ENCODE peak calls at places on chromosomes 3 and 15, in six cellular contexts. W is lower lobe of right lung, N is iris pigment epithelial cell, E is SHP77 treated with DMSO at 0.1 percent for 48 hours, I is fibroblast of lung, Y is NCI-H510A. B is an unnamed sample.
A peak's percentile ranks its signal among the peaks of the same experiment; 100 is the strongest.

GRCh38 chr3:60792287-60792852 is 458.9 kb downstream of the FHIT start:
- DNase-seq in Y (no peak), E (no peak), W (no peak), N (no peak), I (no peak), B (no peak)

GRCh38 chr3:81302045-81302444 is 459.4 kb downstream of the GBE1 start:
- DNase-seq in N (peak; percentile 69), E (peak; percentile 20), Y (peak; percentile 12), W (no peak), I (peak; percentile 54), B (peak; percentile 25)

GRCh38 chr15:29131336-29132109 is 138.1 kb downstream of the NSMCE3 start:
- DNase-seq in E (no peak), N (no peak), I (no peak), Y (no peak), W (no peak), B (no peak)

GRCh38 chr3:147886889-147887288 is 477.7 kb downstream of the ZIC1 start:
- DNase-seq in Y (no peak), I (no peak), N (no peak), E (no peak), W (no peak), B (no peak)

GRCh38 chr3:150372320-150373118 is 35.6 kb upstream of the TSC22D2 start:
- DNase-seq in N (peak; percentile 56), E (no peak), I (no peak), W (no peak), Y (no peak), B (peak; percentile 61)

GRCh38 chr3:124520970-124521369 is 209.3 kb upstream of the UMPS start:
- DNase-seq in I (no peak), Y (peak; percentile 86), W (no peak), N (no peak), E (peak; percentile 97), B (peak; percentile 50)

GRCh38 chr3:113084777-113085176 is 94.0 kb downstream of the GTPBP8 start:
- DNase-seq in I (peak; percentile 82), Y (no peak), N (peak; percentile 34), W (no peak), E (no peak), B (peak; percentile 84)

GRCh38 chr3:16866447-16867025 is 18.2 kb upstream of the PLCL2 start:
- DNase-seq in W (no peak), I (peak; percentile 17), E (no peak), N (peak; percentile 26), Y (no peak), B (peak; percentile 77)

GRCh38 chr3:117548600-117548999 is 839.0 kb downstream of the TUSC7 start:
- DNase-seq in I (peak; percentile 27), E (no peak), W (no peak), N (no peak), Y (no peak), B (no peak)

GRCh38 chr15:47471020-47471419 is 246.3 kb upstream of the SEMA6D start:
- DNase-seq in N (no peak), W (no peak), E (no peak), Y (no peak), I (peak; percentile 46), B (no peak)

GRCh38 chr3:37054370-37054769 is 61.1 kb downstream of the MLH1 start:
- DNase-seq in I (peak; percentile 74), Y (no peak), W (no peak), N (no peak), E (no peak), B (peak; percentile 85)

GRCh38 chr15:42650208-42651066 is 75.0 kb downstream of the STARD9 start:
- DNase-seq in Y (peak; percentile 31), I (peak; percentile 85), E (peak; percentile 55), N (peak; percentile 89), W (no peak), B (peak; percentile 74)

GRCh38 chr3:45547764-45548683 is 46.5 kb upstream of the LIMD1 start:
- DNase-seq in N (no peak), I (peak; percentile 74), E (no peak), W (no peak), Y (no peak), B (peak; percentile 84)

GRCh38 chr15:61144055-61144454 is 85.0 kb downstream of the RORA start:
- DNase-seq in E (no peak), I (no peak), Y (no peak), N (no peak), W (no peak), B (no peak)

GRCh38 chr15:98126326-98127090 is 166.0 kb downstream of the ARRDC4 start:
- DNase-seq in I (no peak), E (no peak), W (no peak), Y (no peak), N (no peak), B (peak; percentile 80)

GRCh38 chr15:48414015-48414414 is 82.8 kb downstream of the DUT start:
- DNase-seq in Y (no peak), W (no peak), E (no peak), I (peak; percentile 57), N (peak; percentile 57), B (no peak)

GRCh38 chr3:192915306-192915705 is 2.4 kb downstream of the MB21D2 start:
- DNase-seq in E (no peak), N (peak; percentile 56), Y (peak; percentile 29), W (no peak), I (peak; percentile 55), B (peak; percentile 85)

GRCh38 chr15:44314512-44314911 is 26.0 kb downstream of the GOLM2 start:
- DNase-seq in E (no peak), Y (no peak), I (no peak), W (no peak), N (no peak), B (no peak)

GRCh38 chr15:45027220-45027619 is 4.2 kb downstream of the SORD start:
- DNase-seq in I (no peak), W (no peak), Y (no peak), N (no peak), E (no peak), B (no peak)

GRCh38 chr3:44950273-44950672 is 25.7 kb downstream of the ZDHHC3 start:
- DNase-seq in Y (no peak), I (no peak), N (no peak), W (no peak), E (no peak), B (no peak)

GRCh38 chr3:175836622-175837021 is 977.5 kb downstream of the NAALADL2 start:
- DNase-seq in W (no peak), N (no peak), Y (no peak), E (no peak), I (no peak), B (no peak)

GRCh38 chr3:197499427-197499826 is 56.3 kb downstream of the BDH1 start:
- DNase-seq in Y (no peak), N (peak; percentile 93), E (no peak), W (no peak), I (peak; percentile 52), B (peak; percentile 93)

GRCh38 chr3:122294365-122294764 is 30.7 kb upstream of the CSTA start:
- DNase-seq in W (no peak), E (no peak), I (no peak), N (no peak), Y (no peak), B (no peak)

GRCh38 chr3:13537926-13538325 is 11.0 kb upstream of the FBLN2 start:
- DNase-seq in W (no peak), N (peak; percentile 89), E (no peak), Y (no peak), I (peak; percentile 94), B (peak; percentile 95)

GRCh38 chr3:141955163-141955562 is 78.7 kb downstream of the ATP1B3 start:
- DNase-seq in N (peak; percentile 50), E (no peak), Y (no peak), W (no peak), I (no peak), B (peak; percentile 91)

GRCh38 chr3:101936419-101937331 is 87.4 kb downstream of the NFKBIZ start:
- DNase-seq in E (no peak), W (no peak), Y (no peak), I (peak; percentile 95), N (peak; percentile 94), B (peak; percentile 95)

GRCh38 chr3:123739146-123739545 is 145.0 kb downstream of the MYLK start:
- DNase-seq in Y (no peak), W (no peak), I (no peak), E (no peak), N (no peak), B (peak; percentile 56)

GRCh38 chr3:58798312-58798711 is 131.7 kb upstream of the FAM3D start:
- DNase-seq in I (no peak), E (no peak), W (no peak), N (peak; percentile 3), Y (no peak), B (no peak)

GRCh38 chr15:40756938-40757337 is 1.9 kb upstream of the RMDN3 start:
- DNase-seq in Y (no peak), N (no peak), W (no peak), I (no peak), E (no peak), B (no peak)

B was measured in M059J.